ENCODE peak calls at places on chromosomes 7 and 10, in nine cellular contexts. One of them, this sample, is unnamed.

GRCh38 chr7:125427676-125428075 is 498.1 kb upstream of the POT1 start:
- DNase-seq in uterus: no peak
- DNase-seq in K562: no peak
- DNase-seq in CD4-positive, alpha-beta T cell: no peak
- DNase-seq in ovary: no peak
- DNase-seq in hepatocyte: no peak
- DNase-seq in psoas muscle: no peak
- DNase-seq in neural progenitor cell: no peak
- DNase-seq in WTC11: no peak
- DNase-seq in this sample: no peak

GRCh38 chr10:119283818-119284217 is 76.4 kb downstream of the GRK5 start:
- DNase-seq in uterus: no peak
- DNase-seq in K562: no peak
- DNase-seq in CD4-positive, alpha-beta T cell: no peak
- DNase-seq in ovary: no peak
- DNase-seq in hepatocyte: no peak
- DNase-seq in psoas muscle: no peak
- DNase-seq in neural progenitor cell: no peak
- DNase-seq in WTC11: no peak
- DNase-seq in this sample: no peak

GRCh38 chr7:102935450-102936110 is 22.8 kb downstream of the LRRC17 start:
- DNase-seq in uterus: no peak
- DNase-seq in K562: no peak
- DNase-seq in CD4-positive, alpha-beta T cell: no peak
- DNase-seq in ovary: no peak
- DNase-seq in hepatocyte: no peak
- DNase-seq in psoas muscle: no peak
- DNase-seq in neural progenitor cell: no peak
- DNase-seq in WTC11: no peak
- DNase-seq in this sample: no peak

GRCh38 chr7:103962070-103962469 is 27.4 kb downstream of the RELN start:
- DNase-seq in uterus: no peak
- DNase-seq in K562: no peak
- DNase-seq in CD4-positive, alpha-beta T cell: no peak
- DNase-seq in ovary: no peak
- DNase-seq in hepatocyte: no peak
- DNase-seq in psoas muscle: no peak
- DNase-seq in neural progenitor cell: no peak
- DNase-seq in WTC11: peak
- DNase-seq in this sample: no peak

GRCh38 chr7:157541796-157542668 is 205.2 kb downstream of the DNAJB6 start:
- DNase-seq in uterus: no peak
- DNase-seq in K562: no peak
- DNase-seq in CD4-positive, alpha-beta T cell: no peak
- DNase-seq in ovary: no peak
- DNase-seq in hepatocyte: no peak
- DNase-seq in psoas muscle: peak
- DNase-seq in neural progenitor cell: peak
- DNase-seq in WTC11: peak
- DNase-seq in this sample: no peak

GRCh38 chr10:104449402-104449801 is 95.8 kb downstream of the CFAP58 start:
- DNase-seq in uterus: no peak
- DNase-seq in K562: no peak
- DNase-seq in CD4-positive, alpha-beta T cell: no peak
- DNase-seq in ovary: no peak
- DNase-seq in hepatocyte: no peak
- DNase-seq in psoas muscle: no peak
- DNase-seq in neural progenitor cell: peak
- DNase-seq in WTC11: no peak
- DNase-seq in this sample: no peak

GRCh38 chr7:37176079-37176478 is 272.6 kb downstream of the ELMO1 start:
- DNase-seq in uterus: no peak
- DNase-seq in K562: no peak
- DNase-seq in CD4-positive, alpha-beta T cell: no peak
- DNase-seq in ovary: no peak
- DNase-seq in hepatocyte: no peak
- DNase-seq in psoas muscle: no peak
- DNase-seq in neural progenitor cell: no peak
- DNase-seq in WTC11: no peak
- DNase-seq in this sample: no peak

GRCh38 chr10:71579668-71580067 is 139.9 kb downstream of the C10orf105 start:
- DNase-seq in uterus: no peak
- DNase-seq in K562: no peak
- DNase-seq in CD4-positive, alpha-beta T cell: no peak
- DNase-seq in ovary: no peak
- DNase-seq in hepatocyte: no peak
- DNase-seq in psoas muscle: peak
- DNase-seq in neural progenitor cell: no peak
- DNase-seq in WTC11: no peak
- DNase-seq in this sample: no peak

GRCh38 chr7:124084024-124084423 is 51.2 kb upstream of the TMEM229A start:
- DNase-seq in uterus: no peak
- DNase-seq in K562: no peak
- DNase-seq in CD4-positive, alpha-beta T cell: no peak
- DNase-seq in ovary: no peak
- DNase-seq in hepatocyte: no peak
- DNase-seq in psoas muscle: no peak
- DNase-seq in neural progenitor cell: no peak
- DNase-seq in WTC11: no peak
- DNase-seq in this sample: no peak

GRCh38 chr7:77727936-77728701 is 31.9 kb downstream of the RSBN1L start:
- DNase-seq in uterus: no peak
- DNase-seq in K562: peak
- DNase-seq in CD4-positive, alpha-beta T cell: no peak
- DNase-seq in ovary: no peak
- DNase-seq in hepatocyte: peak
- DNase-seq in psoas muscle: no peak
- DNase-seq in neural progenitor cell: peak
- DNase-seq in WTC11: no peak
- DNase-seq in this sample: no peak

GRCh38 chr10:88983939-88984338 is 6.7 kb upstream of the FAS start:
- DNase-seq in uterus: no peak
- DNase-seq in K562: no peak
- DNase-seq in CD4-positive, alpha-beta T cell: no peak
- DNase-seq in ovary: no peak
- DNase-seq in hepatocyte: no peak
- DNase-seq in psoas muscle: no peak
- DNase-seq in neural progenitor cell: no peak
- DNase-seq in WTC11: no peak
- DNase-seq in this sample: no peak

GRCh38 chr10:78269061-78269460 is 235.4 kb downstream of the RPS24 start:
- DNase-seq in uterus: no peak
- DNase-seq in K562: no peak
- DNase-seq in CD4-positive, alpha-beta T cell: no peak
- DNase-seq in ovary: no peak
- DNase-seq in hepatocyte: no peak
- DNase-seq in psoas muscle: peak
- DNase-seq in neural progenitor cell: no peak
- DNase-seq in WTC11: no peak
- DNase-seq in this sample: no peak

GRCh38 chr7:102463841-102464576 is 654 bp downstream of the ALKBH4 start:
- DNase-seq in uterus: no peak
- DNase-seq in K562: peak
- DNase-seq in CD4-positive, alpha-beta T cell: no peak
- DNase-seq in ovary: no peak
- DNase-seq in hepatocyte: no peak
- DNase-seq in psoas muscle: no peak
- DNase-seq in neural progenitor cell: peak
- DNase-seq in WTC11: no peak
- DNase-seq in this sample: no peak

GRCh38 chr7:78043159-78043558 is 244.6 kb downstream of the PHTF2 start:
- DNase-seq in uterus: no peak
- DNase-seq in K562: no peak
- DNase-seq in CD4-positive, alpha-beta T cell: no peak
- DNase-seq in ovary: no peak
- DNase-seq in hepatocyte: no peak
- DNase-seq in psoas muscle: no peak
- DNase-seq in neural progenitor cell: no peak
- DNase-seq in WTC11: no peak
- DNase-seq in this sample: no peak

GRCh38 chr7:92843034-92843760 is 6.8 kb upstream of the CDK6 start:
- DNase-seq in uterus: no peak
- DNase-seq in K562: peak
- DNase-seq in CD4-positive, alpha-beta T cell: no peak
- DNase-seq in ovary: no peak
- DNase-seq in hepatocyte: no peak
- DNase-seq in psoas muscle: no peak
- DNase-seq in neural progenitor cell: no peak
- DNase-seq in WTC11: no peak
- DNase-seq in this sample: no peak

DNA sequence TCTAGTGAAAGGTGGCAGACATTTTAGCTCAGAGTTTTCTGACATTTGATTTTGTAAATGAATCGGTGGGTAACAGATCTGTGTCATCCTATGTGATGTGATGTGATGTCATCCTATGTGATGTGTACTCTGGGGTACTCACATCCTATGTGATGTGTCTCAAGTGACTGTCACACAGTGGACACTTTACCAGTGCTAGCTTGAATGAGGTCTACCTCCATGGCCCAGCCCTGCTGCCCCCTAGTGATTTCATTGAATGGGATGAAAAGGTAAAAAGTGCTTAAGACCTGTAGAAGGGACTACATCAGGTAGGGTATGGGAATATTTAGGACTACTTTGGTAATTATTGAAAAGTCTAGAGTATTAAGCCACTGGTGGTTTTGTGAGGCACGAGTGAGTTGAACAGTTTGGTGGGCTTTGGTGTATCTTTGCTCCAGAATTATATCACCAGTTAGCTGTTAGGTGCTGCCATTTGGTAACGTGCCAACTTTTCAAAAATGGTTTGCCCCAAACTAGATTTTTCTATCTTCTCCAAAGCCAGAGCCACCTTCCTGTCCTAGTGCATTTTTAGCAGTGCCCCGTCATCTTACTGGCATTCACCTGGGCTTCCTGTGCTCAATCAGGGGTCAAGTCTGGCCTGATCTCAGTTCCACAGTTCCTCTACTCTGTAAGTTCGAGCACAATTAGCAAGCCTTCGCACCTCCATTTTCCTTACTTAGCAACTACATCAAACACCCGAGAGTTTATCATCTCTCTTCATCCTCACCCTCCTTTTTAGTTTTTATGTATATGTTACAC is 9.7 kb downstream of the EIF4H start:
- DNase-seq in uterus: no peak
- DNase-seq in K562: peak
- DNase-seq in CD4-positive, alpha-beta T cell: no peak
- DNase-seq in ovary: no peak
- DNase-seq in hepatocyte: no peak
- DNase-seq in psoas muscle: no peak
- DNase-seq in neural progenitor cell: peak
- DNase-seq in WTC11: peak
- DNase-seq in this sample: no peak
- TF ChIP-seq CTCF in uterus: no peak
- TF ChIP-seq CTCF in K562: peak
- TF ChIP-seq CTCF in CD4-positive, alpha-beta T cell: no peak
- TF ChIP-seq CTCF in ovary: no peak
- TF ChIP-seq CTCF in hepatocyte: peak
- TF ChIP-seq CTCF in psoas muscle: peak
- TF ChIP-seq CTCF in neural progenitor cell: peak
- TF ChIP-seq CTCF in WTC11: no peak
- TF ChIP-seq CTCF in this sample: no peak

DNA sequence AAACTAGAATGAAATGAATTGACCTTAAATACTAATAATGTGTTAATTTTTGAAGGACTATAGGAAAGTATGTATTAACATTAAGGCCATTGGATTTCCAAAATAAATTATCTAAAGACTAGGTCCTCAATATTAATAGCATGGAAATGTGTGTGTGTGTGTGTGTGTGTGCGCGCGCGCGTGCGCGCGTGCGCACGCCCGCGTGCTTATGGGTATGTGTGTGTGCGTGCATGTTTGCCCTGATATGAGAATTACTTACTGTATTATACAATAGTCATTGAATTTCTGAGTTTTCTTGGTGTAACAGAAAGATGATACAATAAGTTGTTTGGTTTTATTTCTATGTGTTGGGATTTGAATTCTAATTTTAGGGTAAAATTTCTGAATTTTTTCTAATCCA is 205.9 kb downstream of the BICC1 start:
- DNase-seq in uterus: no peak
- DNase-seq in K562: no peak
- DNase-seq in CD4-positive, alpha-beta T cell: no peak
- DNase-seq in ovary: no peak
- DNase-seq in hepatocyte: no peak
- DNase-seq in psoas muscle: no peak
- DNase-seq in neural progenitor cell: no peak
- DNase-seq in WTC11: no peak
- DNase-seq in this sample: no peak
- TF ChIP-seq CTCF in uterus: no peak
- TF ChIP-seq CTCF in K562: no peak
- TF ChIP-seq CTCF in CD4-positive, alpha-beta T cell: no peak
- TF ChIP-seq CTCF in ovary: no peak
- TF ChIP-seq CTCF in hepatocyte: no peak
- TF ChIP-seq CTCF in psoas muscle: no peak
- TF ChIP-seq CTCF in neural progenitor cell: no peak
- TF ChIP-seq CTCF in WTC11: no peak
- TF ChIP-seq CTCF in this sample: no peak

DNA sequence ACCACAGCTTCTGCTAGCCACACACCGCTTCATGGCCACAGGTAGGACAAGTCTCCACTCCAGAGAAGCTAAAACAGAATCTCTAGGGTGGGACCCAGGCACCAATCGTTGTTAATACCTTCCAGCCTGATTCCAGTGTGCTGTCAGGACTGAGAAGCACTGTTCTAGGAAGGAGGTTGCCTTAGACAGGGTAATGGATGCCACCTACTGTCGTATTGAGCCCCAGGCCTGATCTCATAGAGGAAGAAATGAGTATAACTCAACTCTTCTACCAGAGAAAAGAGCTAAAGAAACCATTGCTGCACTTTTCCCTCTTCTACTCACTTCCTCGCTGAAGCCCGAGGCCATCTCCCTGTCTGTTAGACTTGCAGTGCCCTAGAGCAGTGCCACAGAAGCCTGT is 31.8 kb downstream of the CNNM1 start:
- DNase-seq in uterus: no peak
- DNase-seq in K562: peak
- DNase-seq in CD4-positive, alpha-beta T cell: no peak
- DNase-seq in ovary: no peak
- DNase-seq in hepatocyte: no peak
- DNase-seq in psoas muscle: no peak
- DNase-seq in neural progenitor cell: no peak
- DNase-seq in WTC11: no peak
- DNase-seq in this sample: no peak
- TF ChIP-seq CTCF in uterus: no peak
- TF ChIP-seq CTCF in K562: no peak
- TF ChIP-seq CTCF in CD4-positive, alpha-beta T cell: no peak
- TF ChIP-seq CTCF in ovary: no peak
- TF ChIP-seq CTCF in hepatocyte: no peak
- TF ChIP-seq CTCF in psoas muscle: no peak
- TF ChIP-seq CTCF in neural progenitor cell: no peak
- TF ChIP-seq CTCF in WTC11: no peak
- TF ChIP-seq CTCF in this sample: no peak

DNA sequence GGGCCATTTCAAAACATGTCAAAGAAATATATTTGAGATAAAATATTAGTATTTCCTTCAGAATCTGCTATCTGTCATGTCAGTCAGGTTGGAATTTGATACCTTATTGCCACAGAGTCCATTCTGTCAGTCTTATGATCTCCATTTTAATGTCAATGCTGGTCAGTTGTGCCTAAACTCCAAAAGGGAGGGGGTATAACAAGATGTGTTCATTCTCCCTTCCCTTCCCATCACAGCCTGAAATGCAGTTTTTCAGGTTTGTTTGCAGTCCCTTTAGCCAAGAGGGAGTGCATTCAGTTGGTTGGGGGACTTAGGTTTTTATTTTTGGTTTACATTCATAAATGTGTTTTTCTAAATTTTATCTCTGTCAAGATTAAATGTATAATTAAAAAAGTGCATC is 59.8 kb upstream of the INHBA start:
- DNase-seq in uterus: no peak
- DNase-seq in K562: no peak
- DNase-seq in CD4-positive, alpha-beta T cell: no peak
- DNase-seq in ovary: no peak
- DNase-seq in hepatocyte: no peak
- DNase-seq in psoas muscle: no peak
- DNase-seq in neural progenitor cell: no peak
- DNase-seq in WTC11: no peak
- DNase-seq in this sample: no peak
- TF ChIP-seq CTCF in uterus: no peak
- TF ChIP-seq CTCF in K562: no peak
- TF ChIP-seq CTCF in CD4-positive, alpha-beta T cell: no peak
- TF ChIP-seq CTCF in ovary: no peak
- TF ChIP-seq CTCF in hepatocyte: no peak
- TF ChIP-seq CTCF in psoas muscle: no peak
- TF ChIP-seq CTCF in neural progenitor cell: no peak
- TF ChIP-seq CTCF in WTC11: no peak
- TF ChIP-seq CTCF in this sample: no peak

This sample was measured in mesothelial cell of epicardium.